ENCODE peak calls at places on chromosomes 4 and X, in five cellular contexts. One of them, this sample, is unnamed.
A peak's percentile ranks its signal among the peaks of the same experiment; 100 is the strongest.

GRCh38 chrX:121231566-121232358 is 184.4 kb downstream of the GLUD2 start:
- DNase-seq in choroid plexus epithelial cell: no peak
- DNase-seq in endodermal cell: no peak
- DNase-seq in cardiac muscle cell: no peak
- DNase-seq in H9: no peak
- DNase-seq in this sample: no peak

GRCh38 chr4:165318982-165319381 is 8.5 kb upstream of the MSMO1 start:
- DNase-seq in H9: no peak
- DNase-seq in endodermal cell: no peak
- DNase-seq in choroid plexus epithelial cell: no peak
- DNase-seq in cardiac muscle cell: no peak
- DNase-seq in this sample: no peak

GRCh38 chrX:1392376-1393130 is 640 bp upstream of the SLC25A6 start:
- DNase-seq in endodermal cell: peak; percentile 86
- DNase-seq in choroid plexus epithelial cell: peak; percentile 75
- DNase-seq in H9: peak; percentile 74
- DNase-seq in cardiac muscle cell: peak; percentile 70
- DNase-seq in this sample: peak; percentile 70

GRCh38 chrX:4560192-4560591 is 846.7 kb upstream of the PRKX start:
- DNase-seq in choroid plexus epithelial cell: no peak
- DNase-seq in H9: no peak
- DNase-seq in cardiac muscle cell: no peak
- DNase-seq in endodermal cell: no peak
- DNase-seq in this sample: no peak

GRCh38 chr4:5143940-5144339 is 92.7 kb downstream of the STK32B start:
- DNase-seq in endodermal cell: peak; percentile 22
- DNase-seq in H9: no peak
- DNase-seq in cardiac muscle cell: no peak
- DNase-seq in choroid plexus epithelial cell: no peak
- DNase-seq in this sample: no peak

GRCh38 chr4:151690164-151690856 is 70.5 kb downstream of the GATB start:
- DNase-seq in H9: no peak
- DNase-seq in cardiac muscle cell: no peak
- DNase-seq in endodermal cell: no peak
- DNase-seq in choroid plexus epithelial cell: peak; percentile 57
- DNase-seq in this sample: no peak

GRCh38 chr4:89708903-89709361 is 128.0 kb downstream of the SNCA start:
- DNase-seq in H9: no peak
- DNase-seq in cardiac muscle cell: peak; percentile 40
- DNase-seq in choroid plexus epithelial cell: peak; percentile 64
- DNase-seq in endodermal cell: no peak
- DNase-seq in this sample: no peak

GRCh38 chr4:41120297-41121217 is 93.8 kb downstream of the APBB2 start:
- DNase-seq in choroid plexus epithelial cell: peak; percentile 92
- DNase-seq in H9: no peak
- DNase-seq in endodermal cell: no peak
- DNase-seq in cardiac muscle cell: no peak
- DNase-seq in this sample: no peak

GRCh38 chr4:123790681-123791080 is 394.1 kb downstream of the SPRY1 start:
- DNase-seq in H9: no peak
- DNase-seq in endodermal cell: no peak
- DNase-seq in choroid plexus epithelial cell: no peak
- DNase-seq in cardiac muscle cell: no peak
- DNase-seq in this sample: no peak

GRCh38 chr4:177228599-177228998 is 81.1 kb upstream of the NEIL3 start:
- DNase-seq in H9: no peak
- DNase-seq in cardiac muscle cell: no peak
- DNase-seq in endodermal cell: no peak
- DNase-seq in choroid plexus epithelial cell: no peak
- DNase-seq in this sample: no peak

DNA sequence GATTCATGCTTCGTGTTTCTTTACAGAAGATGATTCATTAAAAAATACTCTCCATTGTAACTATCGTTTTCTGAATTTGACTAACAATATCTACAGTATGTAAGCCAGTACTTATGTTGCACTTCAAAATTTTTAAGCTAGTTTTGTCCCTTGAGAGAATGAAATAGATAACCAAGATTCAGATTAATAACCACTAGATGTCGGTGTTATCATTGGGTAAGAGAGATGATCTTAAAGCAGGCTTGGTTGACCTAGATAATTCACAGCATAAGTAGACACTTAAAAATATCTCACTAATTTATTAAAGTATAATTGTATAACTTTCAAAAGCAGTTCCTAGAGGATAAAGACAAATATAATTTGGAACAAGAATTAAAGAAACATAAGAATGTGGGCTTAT is 430.9 kb downstream of the C4orf33 start:
- DNase-seq in endodermal cell: no peak
- DNase-seq in cardiac muscle cell: no peak
- DNase-seq in choroid plexus epithelial cell: peak; percentile 33
- DNase-seq in H9: no peak
- DNase-seq in this sample: no peak
- TF ChIP-seq CTCF in endodermal cell: peak; percentile 49
- TF ChIP-seq CTCF in cardiac muscle cell: peak; percentile 27
- TF ChIP-seq CTCF in choroid plexus epithelial cell: no peak
- TF ChIP-seq CTCF in H9: peak; percentile 44
- TF ChIP-seq CTCF in this sample: no peak

DNA sequence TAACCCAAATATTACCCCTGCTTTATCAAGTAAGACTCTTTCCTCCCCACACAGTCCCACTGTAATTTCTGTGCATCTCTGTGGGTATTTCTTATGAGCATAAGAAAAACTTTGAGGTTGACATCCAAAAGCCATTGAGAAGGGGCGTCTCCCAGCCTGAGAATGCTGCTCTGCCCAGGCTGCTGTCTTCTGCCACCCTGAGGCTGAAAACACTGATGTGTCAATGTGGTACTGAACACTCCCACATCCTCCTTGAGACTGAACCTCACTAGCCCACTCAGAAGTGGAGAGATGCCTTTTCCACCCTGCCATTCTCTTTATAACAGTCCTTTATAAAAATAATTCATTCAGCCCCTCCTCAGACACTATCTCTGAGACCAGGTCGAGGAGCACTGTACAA is 120.8 kb downstream of the SMIM20 start:
- DNase-seq in endodermal cell: no peak
- DNase-seq in cardiac muscle cell: no peak
- DNase-seq in choroid plexus epithelial cell: no peak
- DNase-seq in H9: no peak
- DNase-seq in this sample: no peak
- TF ChIP-seq CTCF in endodermal cell: no peak
- TF ChIP-seq CTCF in cardiac muscle cell: no peak
- TF ChIP-seq CTCF in choroid plexus epithelial cell: no peak
- TF ChIP-seq CTCF in H9: no peak
- TF ChIP-seq CTCF in this sample: no peak

GRCh38 chr4:54658321-54659093 is 750 bp downstream of the KIT start:
- DNase-seq in cardiac muscle cell: peak; percentile 78
- DNase-seq in endodermal cell: peak; percentile 86
- DNase-seq in H9: peak; percentile 54
- DNase-seq in choroid plexus epithelial cell: peak; percentile 32
- DNase-seq in this sample: peak; percentile 69
- TF ChIP-seq CTCF in cardiac muscle cell: peak; percentile 25
- TF ChIP-seq CTCF in endodermal cell: peak; percentile 54
- TF ChIP-seq CTCF in H9: peak; percentile 37
- TF ChIP-seq CTCF in choroid plexus epithelial cell: no peak
- TF ChIP-seq CTCF in this sample: no peak

DNA sequence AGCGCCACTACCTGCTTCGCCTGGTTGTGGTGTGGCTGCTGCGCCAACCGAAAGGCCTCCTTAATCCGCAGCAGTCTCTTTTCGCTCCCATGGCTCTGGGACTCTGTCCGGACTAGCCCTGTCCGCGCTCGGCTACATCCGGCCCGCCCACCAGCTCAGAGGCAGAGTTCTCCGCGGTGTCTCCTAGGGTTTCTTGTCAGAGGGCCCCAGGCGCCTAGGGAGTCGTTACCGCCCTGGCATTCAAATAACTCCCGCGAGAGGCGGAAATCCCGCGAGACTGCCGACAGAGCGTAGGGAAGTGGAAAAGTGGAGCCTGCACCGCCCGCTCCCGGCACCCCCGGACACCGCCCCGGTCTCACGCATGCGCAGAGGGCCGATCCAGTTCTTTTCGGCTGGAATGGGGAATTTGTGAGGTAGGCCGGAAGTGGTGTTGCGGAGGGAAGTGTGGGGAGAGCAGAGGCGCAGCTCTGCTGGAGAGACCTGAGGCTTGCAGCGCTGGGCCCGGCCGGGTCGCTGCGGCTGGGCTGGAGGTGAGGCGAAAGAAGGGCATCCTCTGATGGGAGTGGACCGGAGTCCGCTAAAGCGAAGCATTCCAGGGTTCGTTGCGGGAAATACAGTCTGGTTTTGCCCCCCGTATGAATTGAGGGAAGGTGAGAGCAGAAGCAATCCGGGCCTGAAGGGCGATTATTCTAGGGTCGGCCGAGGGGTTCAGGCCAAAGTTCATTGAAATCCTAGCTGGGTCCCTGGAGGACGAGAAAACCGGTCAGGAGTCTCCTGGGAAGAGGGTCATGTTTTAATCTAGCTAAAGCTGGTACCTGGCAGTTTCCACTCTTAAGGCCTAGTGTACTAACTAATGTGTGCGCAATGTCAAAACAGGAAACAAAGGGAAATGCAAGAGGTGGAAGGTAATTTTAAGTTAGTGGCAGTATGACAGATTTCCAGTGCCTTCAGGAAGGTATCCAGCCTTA is at the start of gene FAM200B:
- DNase-seq in choroid plexus epithelial cell: peak; percentile 99
- DNase-seq in H9: peak; percentile 100
- DNase-seq in endodermal cell: peak; percentile 100
- DNase-seq in cardiac muscle cell: peak; percentile 98
- DNase-seq in this sample: peak; percentile 100
- TF ChIP-seq CTCF in choroid plexus epithelial cell: peak; percentile 30
- TF ChIP-seq CTCF in H9: no peak
- TF ChIP-seq CTCF in endodermal cell: peak; percentile 28
- TF ChIP-seq CTCF in cardiac muscle cell: peak; percentile 31
- TF ChIP-seq CTCF in this sample: no peak

GRCh38 chrX:150449313-150449712 is 86.2 kb downstream of the MAMLD1 start:
- DNase-seq in cardiac muscle cell: no peak
- DNase-seq in choroid plexus epithelial cell: no peak
- DNase-seq in H9: no peak
- DNase-seq in endodermal cell: no peak
- DNase-seq in this sample: no peak
- TF ChIP-seq CTCF in cardiac muscle cell: peak; percentile 6
- TF ChIP-seq CTCF in choroid plexus epithelial cell: peak; percentile 17
- TF ChIP-seq CTCF in H9: peak; percentile 41
- TF ChIP-seq CTCF in endodermal cell: peak; percentile 53
- TF ChIP-seq CTCF in this sample: no peak

GRCh38 chr4:64882311-64883086 is 473.2 kb upstream of the TECRL start:
- DNase-seq in cardiac muscle cell: no peak
- DNase-seq in endodermal cell: no peak
- DNase-seq in H9: no peak
- DNase-seq in choroid plexus epithelial cell: no peak
- DNase-seq in this sample: peak; percentile 33
- TF ChIP-seq CTCF in cardiac muscle cell: no peak
- TF ChIP-seq CTCF in endodermal cell: no peak
- TF ChIP-seq CTCF in H9: no peak
- TF ChIP-seq CTCF in choroid plexus epithelial cell: no peak
- TF ChIP-seq CTCF in this sample: no peak

GRCh38 chr4:63563288-63564014 is 845.8 kb downstream of the TECRL start:
- DNase-seq in cardiac muscle cell: peak; percentile 23
- DNase-seq in H9: peak; percentile 49
- DNase-seq in endodermal cell: peak; percentile 68
- DNase-seq in choroid plexus epithelial cell: no peak
- DNase-seq in this sample: no peak
- TF ChIP-seq CTCF in cardiac muscle cell: no peak
- TF ChIP-seq CTCF in H9: peak; percentile 55
- TF ChIP-seq CTCF in endodermal cell: peak; percentile 63
- TF ChIP-seq CTCF in choroid plexus epithelial cell: no peak
- TF ChIP-seq CTCF in this sample: no peak

DNA sequence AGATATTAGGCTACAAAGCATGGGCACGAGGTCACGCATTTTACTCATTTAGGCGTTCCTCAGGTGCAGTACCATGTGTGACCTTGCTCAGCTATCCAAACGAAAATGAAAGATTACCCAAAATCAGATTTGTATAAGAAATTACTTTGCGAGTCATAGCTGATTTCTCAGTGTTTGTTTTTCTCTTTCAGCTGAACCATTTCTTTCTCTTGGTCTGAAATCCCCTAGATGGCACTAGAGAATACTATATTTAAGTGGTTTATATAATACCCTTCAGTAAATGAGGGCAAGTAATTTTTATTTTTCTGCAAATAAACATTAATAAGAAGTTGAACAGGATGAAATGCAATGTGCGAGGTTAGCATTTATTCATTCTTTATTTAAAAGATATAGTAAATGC is 496.6 kb downstream of the STIM2 start:
- DNase-seq in choroid plexus epithelial cell: peak; percentile 1
- DNase-seq in cardiac muscle cell: peak; percentile 7
- DNase-seq in endodermal cell: no peak
- DNase-seq in H9: no peak
- DNase-seq in this sample: no peak
- TF ChIP-seq CTCF in choroid plexus epithelial cell: no peak
- TF ChIP-seq CTCF in cardiac muscle cell: no peak
- TF ChIP-seq CTCF in endodermal cell: peak; percentile 64
- TF ChIP-seq CTCF in H9: peak; percentile 56
- TF ChIP-seq CTCF in this sample: peak; percentile 16

GRCh38 chrX:21479695-21480280 is 105.6 kb downstream of the CNKSR2 start:
- DNase-seq in H9: no peak
- DNase-seq in endodermal cell: peak; percentile 48
- DNase-seq in cardiac muscle cell: peak; percentile 64
- DNase-seq in choroid plexus epithelial cell: peak; percentile 76
- DNase-seq in this sample: no peak
- TF ChIP-seq CTCF in H9: peak; percentile 87
- TF ChIP-seq CTCF in endodermal cell: peak; percentile 88
- TF ChIP-seq CTCF in cardiac muscle cell: peak; percentile 58
- TF ChIP-seq CTCF in choroid plexus epithelial cell: peak; percentile 72
- TF ChIP-seq CTCF in this sample: peak; percentile 27

GRCh38 chrX:65195621-65196020 is 219.4 kb upstream of the ZC4H2 start:
- DNase-seq in choroid plexus epithelial cell: no peak
- DNase-seq in endodermal cell: no peak
- DNase-seq in H9: no peak
- DNase-seq in cardiac muscle cell: no peak
- DNase-seq in this sample: no peak

GRCh38 chrX:65194547-65194946 is 218.3 kb upstream of the ZC4H2 start:
- DNase-seq in choroid plexus epithelial cell: no peak
- DNase-seq in H9: no peak
- DNase-seq in cardiac muscle cell: no peak
- DNase-seq in endodermal cell: no peak
- DNase-seq in this sample: no peak

GRCh38 chrX:65196758-65197371 is 220.6 kb upstream of the ZC4H2 start:
- DNase-seq in H9: peak; percentile 82
- DNase-seq in endodermal cell: peak; percentile 92
- DNase-seq in choroid plexus epithelial cell: no peak
- DNase-seq in cardiac muscle cell: peak; percentile 61
- DNase-seq in this sample: peak; percentile 69
- TF ChIP-seq CTCF in H9: peak; percentile 62
- TF ChIP-seq CTCF in endodermal cell: peak; percentile 73
- TF ChIP-seq CTCF in choroid plexus epithelial cell: no peak
- TF ChIP-seq CTCF in cardiac muscle cell: no peak
- TF ChIP-seq CTCF in this sample: peak; percentile 29